ENCODE peak calls at places on chromosomes 16 and 17, in nine cellular contexts. K, L, Z, V, G, D, X, J and T are unnamed samples.

GRCh38 chr16:72042157-72042660 is 12.1 kb upstream of the HP start:
- DNase-seq in Z (peak; percentile 48), V (no peak), D (no peak), K (no peak), X (no peak), L (no peak), J (no peak), G (no peak), T (no peak)

GRCh38 chr17:72336026-72336803 is 215.4 kb downstream of the SOX9 start:
- DNase-seq in K (no peak), V (no peak), X (no peak), L (no peak), Z (peak; percentile 60), G (peak; percentile 14), J (no peak), D (no peak), T (no peak)

GRCh38 chr16:50360033-50360778 is 8.6 kb downstream of the BRD7 start:
- DNase-seq in D (no peak), L (peak; percentile 40), X (no peak), V (peak; percentile 67), K (no peak), Z (no peak), J (peak; percentile 40), G (no peak), T (no peak)

GRCh38 chr17:61583242-61583641 is 7.8 kb downstream of the NACA2 start:
- DNase-seq in G (peak; percentile 66), D (no peak), K (no peak), Z (peak; percentile 47), J (peak; percentile 83), V (peak; percentile 57), X (peak; percentile 34), L (peak; percentile 77), T (no peak)

GRCh38 chr16:21684199-21684598 is 20.4 kb downstream of the OTOA start:
- DNase-seq in K (peak; percentile 23), Z (no peak), G (peak; percentile 42), V (no peak), L (no peak), X (peak; percentile 28), J (no peak), D (no peak), T (no peak)

GRCh38 chr16:1991135-1991551 is 1.4 kb downstream of the SYNGR3 start:
- DNase-seq in L (no peak), D (no peak), G (no peak), K (no peak), V (no peak), J (no peak), Z (no peak), X (peak; percentile 66), T (no peak)

GRCh38 chr17:59651346-59651745 is 31.7 kb downstream of the CLTC start:
- DNase-seq in L (no peak), D (no peak), Z (peak; percentile 56), J (peak; percentile 11), X (no peak), V (no peak), G (no peak), K (no peak), T (no peak)

GRCh38 chr17:1021147-1021546 is 24.2 kb downstream of the TIMM22 start:
- DNase-seq in V (no peak), X (no peak), J (no peak), G (no peak), L (no peak), D (no peak), Z (no peak), K (no peak), T (no peak)

GRCh38 chr17:47719411-47720152 is 13.5 kb upstream of the TBX21 start:
- DNase-seq in L (peak; percentile 65), X (peak; percentile 57), K (no peak), D (no peak), V (no peak), J (peak; percentile 72), G (no peak), Z (peak; percentile 71), T (no peak)

GRCh38 chr17:75587718-75588545 is at the start of gene MYO15B:
- DNase-seq in D (no peak), X (no peak), V (no peak), Z (peak; percentile 3), J (no peak), K (peak; percentile 64), L (no peak), G (peak; percentile 62), T (no peak)

GRCh38 chr17:71378036-71378435 is 742.8 kb upstream of the SOX9 start:
- DNase-seq in K (no peak), V (no peak), J (no peak), D (no peak), X (no peak), G (no peak), Z (no peak), L (peak; percentile 11), T (no peak)

GRCh38 chr16:25729188-25729587 is 37.4 kb downstream of the HS3ST4 start:
- DNase-seq in L (no peak), J (no peak), V (no peak), D (no peak), G (peak; percentile 80), K (no peak), Z (no peak), X (no peak), T (no peak)

GRCh38 chr16:57574646-57575467 is 32.4 kb downstream of the ADGRG5 start:
- DNase-seq in L (no peak), G (no peak), J (no peak), Z (no peak), X (peak; percentile 18), D (no peak), V (no peak), K (no peak), T (peak; percentile 83)

GRCh38 chr16:89449726-89450335 is 40.5 kb downstream of the ANKRD11 start:
- DNase-seq in L (no peak), G (no peak), K (no peak), V (no peak), J (peak; percentile 55), Z (no peak), D (no peak), X (no peak), T (no peak)

GRCh38 chr16:12708266-12708665 is 95.4 kb downstream of the CPPED1 start:
- DNase-seq in J (no peak), V (no peak), L (no peak), Z (no peak), G (no peak), K (no peak), D (no peak), X (no peak), T (no peak)

GRCh38 chr17:68417317-68417716 is 40.0 kb downstream of the WIPI1 start:
- DNase-seq in X (no peak), G (no peak), V (no peak), D (no peak), Z (no peak), L (no peak), J (no peak), K (no peak), T (no peak)

GRCh38 chr17:44775136-44775837 is 16.5 kb downstream of the ADAM11 start:
- DNase-seq in V (peak; percentile 99), Z (peak; percentile 98), X (peak; percentile 99), K (no peak), G (peak; percentile 97), J (peak; percentile 95), L (peak; percentile 95), D (no peak), T (peak; percentile 98)

GRCh38 chr16:84618428-84619102 is 687 bp upstream of the COTL1 start:
- DNase-seq in K (peak; percentile 37), J (peak; percentile 98), V (peak; percentile 87), X (no peak), Z (peak; percentile 98), L (peak; percentile 94), D (peak; percentile 82), G (peak; percentile 61), T (peak; percentile 91)

GRCh38 chr17:42457107-42457787 is 1.4 kb upstream of the ATP6V0A1 start:
- DNase-seq in D (no peak), L (no peak), X (no peak), G (no peak), K (no peak), J (no peak), Z (no peak), V (no peak), T (no peak)

GRCh38 chr17:42460371-42460770 is 1.7 kb downstream of the ATP6V0A1 start:
- DNase-seq in X (no peak), Z (no peak), G (no peak), V (no peak), K (no peak), J (no peak), L (no peak), D (no peak), T (no peak)

GRCh38 chr17:42458497-42459255 is at the start of gene ATP6V0A1:
- DNase-seq in V (peak; percentile 90), X (peak; percentile 94), Z (peak; percentile 83), G (peak; percentile 84), L (peak; percentile 75), J (peak; percentile 81), D (no peak), K (peak; percentile 89), T (peak; percentile 95)

GRCh38 chr17:42459983-42460300 is 1.3 kb downstream of the ATP6V0A1 start:
- DNase-seq in J (peak; percentile 62), D (no peak), Z (peak; percentile 66), L (peak; percentile 50), K (no peak), V (peak; percentile 41), X (peak; percentile 43), G (no peak), T (no peak)

GRCh38 chr17:42459256-42459982 is 741 bp downstream of the ATP6V0A1 start:
- DNase-seq in L (peak; percentile 53), J (peak; percentile 69), D (no peak), X (no peak), G (peak; percentile 37), K (peak; percentile 11), Z (peak; percentile 53), V (peak; percentile 63), T (no peak)
- TF ChIP-seq CTCF in L (peak; percentile 50), J (peak; percentile 38), D (peak; percentile 59), X (peak; percentile 52), G (peak; percentile 43), K (peak; percentile 49), Z (peak; percentile 51), V (peak; percentile 66), T (peak; percentile 50)

GRCh38 chr17:81863833-81864768 is 3.8 kb upstream of the P4HB start:
- DNase-seq in J (no peak), K (no peak), D (no peak), X (no peak), L (no peak), Z (no peak), G (no peak), V (no peak), T (no peak)
- TF ChIP-seq CTCF in J (no peak), K (no peak), D (no peak), X (no peak), L (no peak), Z (no peak), G (no peak), V (no peak), T (no peak)

GRCh38 chr17:39194089-39194984 is 3.1 kb downstream of the CACNB1 start:
- DNase-seq in Z (peak; percentile 58), L (peak; percentile 68), G (peak; percentile 72), V (no peak), D (no peak), K (peak; percentile 54), X (no peak), J (peak; percentile 67), T (no peak)
- TF ChIP-seq CTCF in Z (peak; percentile 69), L (peak; percentile 59), G (peak; percentile 56), V (no peak), D (no peak), K (peak; percentile 38), X (no peak), J (peak; percentile 62), T (peak; percentile 39)

DNA sequence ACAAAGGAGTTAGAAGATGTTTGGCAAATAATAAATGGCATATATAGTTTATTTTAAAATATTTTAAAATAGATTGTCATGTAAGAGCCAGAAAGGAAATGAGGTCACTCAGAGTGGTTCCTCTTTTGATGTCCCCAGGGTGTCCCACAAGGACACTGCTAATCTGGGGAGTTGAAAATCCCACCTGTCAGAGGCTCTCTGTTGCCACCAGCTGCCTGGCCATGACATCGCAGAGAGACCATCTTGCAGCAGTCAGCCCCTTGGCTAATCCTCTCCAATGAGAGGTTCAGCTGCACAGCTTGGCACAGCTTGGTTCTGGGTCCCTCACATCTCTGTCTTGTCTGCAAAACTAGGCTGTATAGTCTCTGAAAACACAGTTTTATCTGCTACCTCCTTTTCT is 11.0 kb upstream of the RBFOX1 start:
- DNase-seq in Z (no peak), J (no peak), G (no peak), L (no peak), V (no peak), K (no peak), D (no peak), X (no peak), T (no peak)
- TF ChIP-seq CTCF in Z (no peak), J (no peak), G (no peak), L (no peak), V (no peak), K (no peak), D (no peak), X (no peak), T (no peak)